ENCODE peak calls at places on chromosomes 2 and 18, in five cellular contexts. T is K562, J is hepatocyte, S is GM23338, D is H1. U is an unnamed sample. For H3K27me3 and H4K20me1, the result is how much of the 10 kb centered on the place peaks cover.

GRCh38 chr2:236679906-236680305 is 110.3 kb downstream of the ACKR3 start:
- DNase-seq in T (no peak), J (peak), S (no peak), D (no peak), U (peak)

GRCh38 chr2:14306268-14306950 is 326.1 kb upstream of the LRATD1 start:
- DNase-seq in T (no peak), J (no peak), S (no peak), D (no peak), U (no peak)

GRCh38 chr2:74181739-74182138 is 3.1 kb upstream of the MOB1A start:
- DNase-seq in T (peak), J (no peak), S (no peak), D (no peak), U (no peak)

GRCh38 chr2:100104718-100105677 is 37.4 kb downstream of the AFF3 start:
- DNase-seq in T (no peak), J (peak), S (peak), D (peak), U (no peak)

GRCh38 chr2:197079414-197079813 is 152.9 kb upstream of the PGAP1 start:
- DNase-seq in T (no peak), J (no peak), S (no peak), D (no peak), U (peak)

GRCh38 chr2:135798275-135798705 is 38.7 kb downstream of the LCT start:
- DNase-seq in T (no peak), J (no peak), S (no peak), D (no peak), U (no peak)

GRCh38 chr2:129256642-129257041 is 722.8 kb upstream of the RAB6C start:
- DNase-seq in T (no peak), J (no peak), S (no peak), D (no peak), U (no peak)

GRCh38 chr2:222673273-222673672 is 1.8 kb downstream of the MOGAT1 start:
- DNase-seq in T (no peak), J (no peak), S (no peak), D (no peak), U (no peak)

GRCh38 chr2:535222-535621 is 142.0 kb downstream of the TMEM18 start:
- DNase-seq in T (no peak), J (no peak), S (no peak), D (no peak), U (no peak)

GRCh38 chr2:160062283-160063005 is at the start of gene PLA2R1:
- DNase-seq in T (no peak), J (peak), S (peak), D (peak), U (peak)

GRCh38 chr2:133177196-133177595 is 391.1 kb downstream of the NCKAP5 start:
- DNase-seq in T (no peak), J (no peak), S (no peak), D (no peak), U (peak)

GRCh38 chr18:75456277-75456676 is 28.8 kb upstream of the SMIM21 start:
- DNase-seq in T (no peak), J (peak), S (peak), D (no peak), U (no peak)

GRCh38 chr2:8310557-8311455 is 371.1 kb upstream of the ID2 start:
- DNase-seq in T (no peak), J (no peak), S (no peak), D (no peak), U (no peak)

GRCh38 chr2:181317511-181317910 is 139.7 kb upstream of the ITGA4 start:
- DNase-seq in T (no peak), J (no peak), S (no peak), D (no peak), U (no peak)

GRCh38 chr2:198098918-198099317 is 294.5 kb downstream of the PLCL1 start:
- DNase-seq in T (no peak), J (no peak), S (peak), D (no peak), U (no peak)

GRCh38 chr2:208296610-208297009 is 30.6 kb downstream of the PIKFYVE start:
- DNase-seq in T (no peak), J (no peak), S (no peak), D (no peak), U (no peak)

GRCh38 chr2:68653034-68653433 is 9.7 kb downstream of the PROKR1 start:
- DNase-seq in T (no peak), J (no peak), S (no peak), D (no peak), U (peak)

GRCh38 chr2:68645523-68645922 is 2.1 kb downstream of the PROKR1 start:
- DNase-seq in T (no peak), J (no peak), S (no peak), D (no peak), U (peak)

GRCh38 chr2:68653538-68653982 is 10.2 kb downstream of the PROKR1 start:
- DNase-seq in T (peak), J (peak), S (no peak), D (no peak), U (peak)

GRCh38 chr2:68646303-68646702 is 2.9 kb downstream of the PROKR1 start:
- DNase-seq in T (no peak), J (no peak), S (no peak), D (no peak), U (no peak)

DNA sequence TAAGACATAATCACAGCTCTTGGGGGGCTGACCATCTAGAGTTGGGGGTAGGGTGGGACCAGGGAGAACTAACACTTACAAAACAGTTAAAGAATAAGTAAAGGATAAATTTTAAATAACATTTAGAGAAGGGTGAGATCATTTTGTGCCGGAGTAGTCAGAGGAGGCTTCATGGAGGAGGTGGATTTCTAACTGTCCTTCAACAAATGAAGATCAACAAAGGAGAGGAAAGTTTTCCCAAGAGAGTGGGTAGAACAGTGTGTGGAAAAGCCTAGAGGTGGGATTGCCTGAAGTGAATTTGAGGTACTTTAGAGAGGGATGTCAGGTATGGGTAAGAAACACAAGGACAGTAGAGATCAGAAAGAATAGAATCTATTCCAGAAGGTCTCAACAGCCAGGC is 7.3 kb downstream of the PROKR1 start:
- DNase-seq in T (no peak), J (no peak), S (no peak), D (no peak), U (no peak)
- H3K27me3 ChIP-seq in T (under half), J (under half), S (under half), D (under half), U (under half)

GRCh38 chr2:31992934-31993333 is 17.9 kb downstream of the MEMO1 start:
- DNase-seq in T (no peak), J (no peak), S (no peak), D (no peak), U (no peak)

GRCh38 chr2:31996571-31997150 is 14.1 kb downstream of the MEMO1 start:
- DNase-seq in T (no peak), J (no peak), S (no peak), D (no peak), U (no peak)

GRCh38 chr2:31998731-31999383 is 12.0 kb downstream of the MEMO1 start:
- DNase-seq in T (no peak), J (no peak), S (no peak), D (no peak), U (no peak)

GRCh38 chr2:31999438-31999837 is 11.4 kb downstream of the MEMO1 start:
- DNase-seq in T (no peak), J (no peak), S (no peak), D (no peak), U (no peak)

DNA sequence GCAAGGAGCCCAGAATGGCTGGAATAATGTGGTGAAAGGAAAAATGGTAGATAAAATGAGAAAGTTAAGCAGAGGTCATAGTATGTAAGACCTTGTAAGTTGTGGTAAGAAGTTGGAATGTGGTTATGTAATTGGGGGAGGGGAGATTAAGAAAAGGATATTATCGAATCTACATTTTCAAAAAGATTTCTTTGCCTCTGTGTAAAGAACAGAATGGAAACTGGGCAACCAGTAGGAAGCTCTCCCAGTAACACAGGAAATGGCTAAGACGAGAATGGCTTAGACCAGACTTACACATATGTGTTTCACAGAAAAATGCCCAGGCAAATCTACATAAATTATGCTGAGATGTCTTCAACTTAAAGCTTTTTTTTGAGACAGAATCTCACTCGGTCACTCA is 13.2 kb downstream of the MEMO1 start:
- DNase-seq in T (no peak), J (no peak), S (no peak), D (no peak), U (peak)
- H4K20me1 ChIP-seq in T (under half), J (under half), S (under half), D (under half), U (half or more)

GRCh38 chr18:12254137-12254819 is at the start of gene CIDEA:
- DNase-seq in T (peak), J (peak), S (peak), D (peak), U (no peak)
- H3K27me3 ChIP-seq in T (half or more), J (half or more), S (half or more), D (half or more), U (under half)

DNA sequence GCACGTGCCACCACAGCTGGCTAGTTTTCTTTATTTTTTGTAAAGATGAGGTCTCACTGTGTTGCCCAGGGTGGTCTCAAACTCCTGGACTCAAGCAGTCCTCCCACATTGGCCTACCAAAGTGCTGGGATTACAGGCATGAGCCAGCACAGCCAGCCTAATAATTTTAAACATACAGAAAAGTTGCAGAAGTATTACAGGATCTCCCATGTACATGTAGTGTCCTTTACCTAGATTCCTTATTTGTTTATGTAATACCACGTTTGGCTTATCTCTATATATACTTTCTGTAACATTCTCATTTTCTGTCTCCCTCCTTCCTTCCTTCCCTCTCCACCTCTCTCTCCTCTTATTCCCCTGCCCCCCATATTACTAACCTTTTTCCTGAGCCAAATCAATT is 41.7 kb downstream of the PPM1B start:
- DNase-seq in T (no peak), J (no peak), S (no peak), D (no peak), U (no peak)
- H4K20me1 ChIP-seq in T (under half), J (under half), S (under half), D (under half), U (under half)

DNA sequence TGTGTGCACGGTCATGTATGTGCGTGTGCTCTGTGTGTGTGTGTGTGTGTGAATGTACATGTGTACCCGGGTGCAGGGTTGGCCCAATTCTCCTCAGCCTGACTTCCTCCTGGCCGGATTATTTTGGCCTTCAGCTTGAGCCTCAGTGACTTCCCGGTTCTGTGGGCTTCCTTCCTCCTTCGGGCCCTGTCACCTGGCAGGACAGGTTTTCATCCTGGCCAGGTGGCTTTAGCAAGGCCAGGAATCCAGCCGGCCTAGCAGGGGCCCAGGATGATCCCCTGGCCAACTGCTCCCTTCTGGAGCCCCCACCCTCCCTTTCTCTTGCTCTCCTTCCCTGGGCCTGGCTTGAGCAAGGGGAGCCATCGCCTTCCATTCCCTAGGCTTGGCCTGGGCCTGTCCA is 140.5 kb downstream of the INHBB start:
- DNase-seq in T (no peak), J (no peak), S (no peak), D (no peak), U (no peak)
- H3K27me3 ChIP-seq in T (half or more), J (under half), S (under half), D (under half), U (under half)

GRCh38 chr2:235563056-235563777 is 69.4 kb downstream of the AGAP1 start:
- DNase-seq in T (no peak), J (no peak), S (no peak), D (no peak), U (no peak)
- H4K20me1 ChIP-seq in T (under half), J (under half), S (under half), D (under half), U (half or more)

DNA sequence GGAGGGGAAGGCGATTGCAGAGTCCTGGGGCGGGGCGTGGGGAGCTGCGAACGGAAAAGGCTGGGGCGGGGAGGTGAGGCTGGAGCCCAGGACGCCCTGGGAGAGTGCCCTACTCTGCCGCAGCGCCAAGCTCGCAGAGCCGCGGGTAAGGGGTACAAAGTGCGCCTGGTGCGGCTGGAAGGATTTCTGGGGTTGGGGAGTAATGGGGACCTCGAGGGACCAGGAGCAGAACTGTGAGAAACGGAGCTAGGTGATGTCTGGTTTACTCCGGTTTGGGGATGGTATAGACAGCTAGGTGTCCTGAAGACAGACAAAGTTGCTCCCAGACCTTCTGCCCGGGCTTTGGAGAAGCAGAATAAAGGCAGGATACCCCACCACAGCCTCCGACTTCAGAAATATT is 718 bp upstream of the NXPH2 start:
- DNase-seq in T (no peak), J (no peak), S (peak), D (peak), U (no peak)
- H3K27me3 ChIP-seq in T (under half), J (under half), S (half or more), D (under half), U (under half)